ENCODE peak calls at places on chromosome 18, in nine cellular contexts. P is gastrocnemius medialis; Z is nephron progenitor cell; A is B cell; X is MM.1S; F is activated CD8-positive, alpha-beta T cell treated with anti-CD3 and anti-CD28 coated beads for 36 hours; B is heart right ventricle; C is spleen; O is CD4-positive, alpha-beta T cell. G is an unnamed sample.

GRCh38 chr18:11762429-11762828 is 73.4 kb downstream of the GNAL start:
- DNase-seq in P (no peak), Z (no peak), A (no peak), X (no peak), F (no peak), B (no peak), C (no peak), O (no peak), G (no peak)

GRCh38 chr18:9392726-9393125 is 58.2 kb downstream of the TWSG1 start:
- DNase-seq in P (no peak), Z (no peak), A (no peak), X (no peak), F (no peak), B (no peak), C (no peak), O (no peak), G (no peak)

GRCh38 chr18:3652380-3653262 is 202.6 kb downstream of the TGIF1 start:
- DNase-seq in P (no peak), Z (no peak), A (no peak), X (no peak), F (peak), B (peak), C (no peak), O (no peak), G (no peak)

GRCh38 chr18:69484699-69485396 is 84.2 kb downstream of the DOK6 start:
- DNase-seq in P (no peak), Z (no peak), A (no peak), X (no peak), F (no peak), B (no peak), C (no peak), O (no peak), G (peak)

GRCh38 chr18:69703461-69703860 is 244.2 kb downstream of the CD226 start:
- DNase-seq in P (no peak), Z (no peak), A (no peak), X (no peak), F (no peak), B (no peak), C (no peak), O (no peak), G (no peak)

GRCh38 chr18:67154979-67155378 is 361.5 kb downstream of the DSEL start:
- DNase-seq in P (no peak), Z (no peak), A (no peak), X (no peak), F (no peak), B (no peak), C (no peak), O (no peak), G (no peak)

GRCh38 chr18:25351280-25351772 is 640 bp downstream of the ZNF521 start:
- DNase-seq in P (no peak), Z (peak), A (peak), X (peak), F (no peak), B (no peak), C (no peak), O (no peak), G (no peak)

GRCh38 chr18:41666251-41666650 is 288.8 kb upstream of the PIK3C3 start:
- DNase-seq in P (no peak), Z (no peak), A (no peak), X (no peak), F (no peak), B (no peak), C (no peak), O (no peak), G (no peak)

GRCh38 chr18:55334875-55335274 is 253.1 kb downstream of the TCF4 start:
- DNase-seq in P (peak), Z (no peak), A (no peak), X (no peak), F (no peak), B (no peak), C (no peak), O (no peak), G (no peak)

GRCh38 chr18:3594760-3595241 is 144.8 kb downstream of the TGIF1 start:
- DNase-seq in P (no peak), Z (no peak), A (no peak), X (no peak), F (peak), B (no peak), C (no peak), O (no peak), G (no peak)

GRCh38 chr18:754666-755065 is 42.2 kb upstream of the ENOSF1 start:
- DNase-seq in P (no peak), Z (no peak), A (no peak), X (no peak), F (no peak), B (no peak), C (no peak), O (no peak), G (no peak)

GRCh38 chr18:76943542-76944339 is 121.4 kb downstream of the ZNF236 start:
- DNase-seq in P (peak), Z (no peak), A (no peak), X (no peak), F (no peak), B (no peak), C (no peak), O (no peak), G (no peak)

GRCh38 chr18:50987261-50987660 is 19.4 kb downstream of the ELAC1 start:
- DNase-seq in P (no peak), Z (no peak), A (no peak), X (no peak), F (no peak), B (no peak), C (no peak), O (no peak), G (no peak)

GRCh38 chr18:44548291-44549221 is 132.1 kb upstream of the SETBP1 start:
- DNase-seq in P (no peak), Z (no peak), A (peak), X (no peak), F (no peak), B (peak), C (no peak), O (no peak), G (no peak)

GRCh38 chr18:5461056-5461455 is 82.7 kb downstream of the EPB41L3 start:
- DNase-seq in P (no peak), Z (no peak), A (no peak), X (no peak), F (no peak), B (no peak), C (no peak), O (no peak), G (no peak)

GRCh38 chr18:51361130-51361860 is 163.8 kb upstream of the MEX3C start:
- DNase-seq in P (no peak), Z (no peak), A (no peak), X (peak), F (peak), B (no peak), C (no peak), O (no peak), G (peak)

GRCh38 chr18:45589559-45590041 is 25.7 kb upstream of the SLC14A2 start:
- DNase-seq in P (no peak), Z (peak), A (no peak), X (no peak), F (no peak), B (no peak), C (no peak), O (no peak), G (no peak)

GRCh38 chr18:56083097-56083865 is 495.3 kb upstream of the TCF4 start:
- DNase-seq in P (no peak), Z (no peak), A (no peak), X (no peak), F (no peak), B (peak), C (peak), O (no peak), G (no peak)

DNA sequence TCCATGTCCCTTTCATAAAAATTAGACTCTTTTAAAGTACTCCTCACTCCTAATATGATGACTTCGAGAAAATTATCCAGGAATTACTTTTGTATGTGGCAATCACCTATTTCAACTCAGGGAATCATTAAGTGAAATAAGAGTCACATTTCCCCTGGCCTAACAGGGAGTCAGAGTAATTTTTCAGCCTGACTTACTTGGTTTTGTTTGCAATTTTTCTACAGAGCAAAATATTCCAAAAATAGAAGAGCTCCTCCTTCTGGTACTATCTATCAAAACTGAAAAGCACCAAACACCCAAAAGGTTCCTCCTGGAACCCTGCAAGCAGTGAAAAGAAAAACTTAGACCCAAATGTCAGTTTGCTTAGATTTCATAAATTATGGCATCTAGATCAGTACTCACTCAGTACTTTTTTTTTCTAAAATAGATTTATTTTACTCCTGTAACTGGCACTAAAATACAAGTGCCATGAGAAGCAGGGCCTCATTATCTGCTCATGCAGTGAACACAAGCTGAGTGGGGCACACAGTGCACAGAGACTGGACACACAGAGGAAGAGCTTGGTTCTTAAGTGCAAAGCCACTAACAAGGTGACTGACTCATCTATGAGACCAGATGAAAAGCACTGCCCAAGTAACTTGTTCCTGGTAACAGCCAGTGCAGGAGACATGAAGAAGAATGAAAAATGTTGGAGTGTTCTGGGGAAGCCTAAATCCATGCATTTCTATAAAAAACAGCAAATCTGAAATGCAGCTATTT is 28.7 kb downstream of the ACAA2 start:
- DNase-seq in P (no peak), Z (no peak), A (no peak), X (peak), F (no peak), B (no peak), C (no peak), O (no peak), G (no peak)
- TF ChIP-seq CTCF in P (no peak), Z (no peak), A (no peak), X (peak), F (no peak), B (peak), C (no peak), O (no peak), G (no peak)

DNA sequence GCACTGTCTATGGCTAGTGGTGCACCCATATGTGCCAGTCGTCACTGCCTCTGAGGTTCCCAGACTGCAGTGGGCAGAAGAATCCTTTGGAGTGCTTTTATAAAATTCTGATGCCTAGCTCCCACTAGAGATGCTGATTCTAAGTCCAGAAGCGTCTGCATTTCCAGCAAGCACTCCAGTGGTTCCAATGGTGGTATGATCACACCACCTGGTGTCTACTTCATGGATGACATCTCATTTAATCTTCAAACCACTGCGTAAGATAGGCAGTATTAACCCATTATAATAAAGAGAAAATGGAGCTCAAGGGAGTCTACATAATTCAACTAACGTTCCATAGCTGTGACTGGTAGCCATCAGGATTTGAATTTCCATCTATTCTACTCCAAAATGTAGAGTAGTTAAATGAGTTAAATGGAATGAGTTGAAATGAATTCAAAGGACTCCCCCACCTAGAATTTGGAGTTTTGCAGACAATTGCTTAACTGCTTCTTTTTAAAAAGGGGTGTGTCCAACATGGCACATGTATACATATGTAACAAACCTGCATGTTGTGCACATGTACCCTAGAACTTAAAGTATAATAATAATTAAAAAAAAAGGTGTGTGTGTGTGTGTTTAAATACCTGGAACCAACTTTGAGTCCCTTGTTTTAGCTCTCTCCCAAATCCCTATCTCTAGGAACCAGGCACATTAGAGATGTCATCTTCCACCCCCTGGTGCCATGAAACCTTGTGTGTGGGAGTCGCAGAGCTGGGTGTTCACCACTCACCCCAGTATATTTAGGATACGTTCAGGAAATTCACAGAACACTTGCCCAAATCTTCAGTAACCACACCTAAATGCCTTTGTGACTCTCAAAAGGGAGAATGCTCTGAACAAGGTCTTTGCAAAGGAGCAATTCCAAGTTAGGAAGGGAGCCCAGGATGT is 14.1 kb downstream of the LAMA3 start:
- DNase-seq in P (no peak), Z (no peak), A (no peak), X (no peak), F (peak), B (no peak), C (no peak), O (no peak), G (peak)
- TF ChIP-seq CTCF in P (peak), Z (peak), A (no peak), X (peak), F (peak), B (peak), C (peak), O (peak), G (peak)

GRCh38 chr18:35417223-35417622 is 40.1 kb upstream of the ZNF396 start:
- DNase-seq in P (no peak), Z (no peak), A (no peak), X (no peak), F (no peak), B (no peak), C (no peak), O (no peak), G (no peak)

GRCh38 chr18:35418610-35419009 is 41.5 kb upstream of the ZNF396 start:
- DNase-seq in P (no peak), Z (no peak), A (no peak), X (no peak), F (no peak), B (no peak), C (no peak), O (no peak), G (no peak)

GRCh38 chr18:35410561-35410960 is 33.4 kb upstream of the ZNF396 start:
- DNase-seq in P (no peak), Z (no peak), A (peak), X (no peak), F (no peak), B (no peak), C (peak), O (no peak), G (peak)

GRCh38 chr18:35413163-35413511 is 36.0 kb upstream of the ZNF396 start:
- DNase-seq in P (no peak), Z (no peak), A (no peak), X (no peak), F (no peak), B (no peak), C (no peak), O (no peak), G (no peak)

GRCh38 chr18:35415511-35416427 is 38.6 kb upstream of the ZNF396 start:
- DNase-seq in P (no peak), Z (no peak), A (no peak), X (no peak), F (peak), B (no peak), C (no peak), O (no peak), G (peak)
- TF ChIP-seq CTCF in P (no peak), Z (no peak), A (no peak), X (no peak), F (no peak), B (no peak), C (no peak), O (no peak), G (no peak)

GRCh38 chr18:13216732-13217465 is 1.7 kb upstream of the LDLRAD4 start:
- DNase-seq in P (no peak), Z (peak), A (peak), X (peak), F (peak), B (peak), C (no peak), O (peak), G (peak)

GRCh38 chr18:13216092-13216582 is 2.4 kb upstream of the LDLRAD4 start:
- DNase-seq in P (peak), Z (peak), A (peak), X (peak), F (peak), B (peak), C (no peak), O (peak), G (peak)

GRCh38 chr18:13217971-13218375 is 587 bp upstream of the LDLRAD4 start:
- DNase-seq in P (no peak), Z (no peak), A (peak), X (no peak), F (no peak), B (peak), C (no peak), O (no peak), G (no peak)

GRCh38 chr18:13218376-13219011 is at the start of gene LDLRAD4:
- DNase-seq in P (no peak), Z (peak), A (peak), X (no peak), F (peak), B (peak), C (no peak), O (peak), G (no peak)

GRCh38 chr18:13217466-13217961 is 1.0 kb upstream of the LDLRAD4 start:
- DNase-seq in P (peak), Z (peak), A (peak), X (peak), F (peak), B (peak), C (peak), O (peak), G (peak)
- TF ChIP-seq CTCF in P (no peak), Z (no peak), A (no peak), X (no peak), F (no peak), B (peak), C (no peak), O (no peak), G (no peak)

GRCh38 chr18:74748809-74749208 is 151.1 kb downstream of the ZNF407 start:
- DNase-seq in P (no peak), Z (peak), A (no peak), X (no peak), F (no peak), B (no peak), C (no peak), O (no peak), G (no peak)
- TF ChIP-seq CTCF in P (no peak), Z (no peak), A (no peak), X (no peak), F (no peak), B (no peak), C (no peak), O (no peak), G (no peak)

DNA sequence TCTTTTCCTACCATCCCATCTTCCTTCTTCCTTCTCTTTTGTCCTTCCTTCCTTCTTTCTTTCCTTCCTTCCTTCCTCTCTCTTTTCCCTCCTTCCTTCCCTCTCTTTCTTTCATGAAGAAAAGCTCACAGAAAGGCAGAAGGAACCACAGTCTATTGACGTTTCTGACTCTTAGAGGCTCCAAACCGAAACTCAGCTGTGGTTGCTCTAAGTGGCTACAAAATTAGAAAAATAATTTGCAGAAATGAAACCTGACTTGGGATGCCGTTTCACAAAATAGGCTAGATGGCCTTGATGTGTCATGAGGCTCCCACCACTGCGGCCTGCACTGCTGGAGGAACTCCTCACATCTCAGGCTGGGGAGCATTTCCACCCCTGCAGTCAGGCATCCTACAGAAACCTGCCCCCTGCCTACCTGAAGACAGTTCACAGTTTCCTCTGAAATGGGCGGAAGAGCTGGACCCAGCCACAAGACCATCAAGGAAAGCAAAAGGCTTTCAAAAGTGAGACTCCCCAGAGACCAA is 165.6 kb downstream of the SMAD7 start:
- DNase-seq in P (no peak), Z (no peak), A (peak), X (peak), F (peak), B (no peak), C (peak), O (no peak), G (peak)
- TF ChIP-seq CTCF in P (no peak), Z (no peak), A (no peak), X (peak), F (no peak), B (no peak), C (no peak), O (no peak), G (no peak)